ENCODE peak calls at places on chromosome 17, in seven cellular contexts. D is A549; O is substantia nigra; T is NCI-H1048; P is heart left ventricle; G is activated T-cell treated with anti-CD3 and anti-CD28 coated beads, Interleukin-2, amount 50 U/mL, for 72 hours; Z is activated CD4-positive, alpha-beta T cell treated with anti-CD3 and anti-CD28 coated beads, Interleukin-2, amount 50 U/mL, for 1 hour. F is an unnamed sample.

GRCh38 chr17:70407501-70407900 is 238.2 kb downstream of the KCNJ2 start:
- DNase-seq in D (no peak), T (no peak), P (no peak), G (no peak), O (no peak), Z (no peak), F (no peak)

GRCh38 chr17:40448213-40448638 is 5.0 kb downstream of the IGFBP4 start:
- DNase-seq in T (no peak), Z (no peak), D (no peak), P (peak; percentile 68), O (no peak), G (no peak), F (no peak)

GRCh38 chr17:45895304-45895968 is 1.1 kb downstream of the MAPT start:
- DNase-seq in T (no peak), G (peak; percentile 17), O (peak; percentile 68), P (no peak), Z (peak; percentile 17), D (peak; percentile 51), F (no peak)

GRCh38 chr17:7750321-7750821 is 32.8 kb downstream of the DNAH2 start:
- DNase-seq in D (no peak), O (no peak), P (no peak), G (no peak), T (no peak), Z (no peak), F (peak; percentile 20)

GRCh38 chr17:15342460-15342859 is 1.1 kb upstream of the TEKT3 start:
- DNase-seq in G (no peak), D (no peak), T (no peak), Z (no peak), O (no peak), P (no peak), F (no peak)

GRCh38 chr17:15247891-15248529 is 17.1 kb downstream of the PMP22 start:
- DNase-seq in G (no peak), P (no peak), T (no peak), D (peak; percentile 47), O (no peak), Z (no peak), F (peak; percentile 70)

GRCh38 chr17:61303334-61304096 is 96.1 kb upstream of the TBX2 start:
- DNase-seq in G (no peak), T (no peak), O (no peak), P (no peak), D (no peak), Z (no peak), F (no peak)

GRCh38 chr17:28473542-28473941 is at the start of gene SLC13A2:
- DNase-seq in D (no peak), Z (no peak), G (no peak), T (no peak), P (no peak), O (no peak), F (no peak)

GRCh38 chr17:81245665-81246342 is 6.7 kb downstream of the NDUFAF8 start:
- DNase-seq in D (no peak), O (no peak), Z (no peak), P (peak; percentile 66), T (no peak), G (no peak), F (no peak)

GRCh38 chr17:77388384-77389306 is 247.9 kb downstream of the SEC14L1 start:
- DNase-seq in O (no peak), G (no peak), P (no peak), Z (no peak), T (no peak), D (no peak), F (no peak)

GRCh38 chr17:56939869-56940484 is 20.9 kb downstream of the COIL start:
- DNase-seq in P (no peak), Z (no peak), G (no peak), D (peak; percentile 80), O (no peak), T (no peak), F (peak; percentile 55)

GRCh38 chr17:18258356-18259038 is at the start of gene FLII:
- DNase-seq in G (peak; percentile 59), Z (peak; percentile 53), D (peak; percentile 64), T (no peak), O (peak; percentile 91), P (peak; percentile 79), F (peak; percentile 42)

GRCh38 chr17:46212634-46213435 is 19.6 kb upstream of the KANSL1 start:
- DNase-seq in Z (peak; percentile 60), O (no peak), T (peak; percentile 55), D (peak; percentile 95), P (no peak), G (peak; percentile 48), F (peak; percentile 74)

GRCh38 chr17:67047382-67047781 is 3.0 kb downstream of the CACNG1 start:
- DNase-seq in T (no peak), P (no peak), D (no peak), O (no peak), Z (no peak), G (no peak), F (no peak)

GRCh38 chr17:64183815-64184397 is 54.0 kb upstream of the ERN1 start:
- DNase-seq in D (no peak), P (no peak), T (no peak), O (no peak), Z (no peak), G (peak; percentile 37), F (no peak)

GRCh38 chr17:32277284-32277683 is 11.7 kb downstream of the RHBDL3 start:
- DNase-seq in G (no peak), Z (no peak), O (no peak), T (no peak), P (no peak), D (no peak), F (no peak)

GRCh38 chr17:1362065-1362848 is 37.8 kb downstream of the YWHAE start:
- DNase-seq in T (no peak), Z (peak; percentile 30), P (no peak), G (peak; percentile 29), O (no peak), D (no peak), F (no peak)

GRCh38 chr17:17503566-17504130 is 7.5 kb upstream of the RASD1 start:
- DNase-seq in D (no peak), P (peak; percentile 58), Z (no peak), G (no peak), O (no peak), T (no peak), F (no peak)

GRCh38 chr17:81849457-81849856 is 10.9 kb downstream of the P4HB start:
- DNase-seq in P (no peak), D (no peak), O (no peak), Z (no peak), T (no peak), G (no peak), F (no peak)

GRCh38 chr17:12619444-12620199 is 46.1 kb upstream of the MYOCD start:
- DNase-seq in G (no peak), Z (no peak), D (no peak), P (no peak), T (no peak), O (no peak), F (no peak)

GRCh38 chr17:78723001-78723796 is 58.9 kb downstream of the CYTH1 start:
- DNase-seq in P (no peak), D (no peak), T (no peak), O (peak; percentile 94), Z (no peak), G (no peak), F (no peak)

GRCh38 chr17:2380225-2380922 is 20.5 kb downstream of the MNT start:
- DNase-seq in Z (no peak), G (no peak), T (no peak), O (no peak), P (no peak), D (no peak), F (no peak)

GRCh38 chr17:7405413-7405881 is 1.6 kb upstream of the TMEM256 start:
- DNase-seq in G (no peak), O (peak; percentile 35), T (no peak), D (no peak), P (no peak), Z (no peak), F (no peak)

GRCh38 chr17:82118815-82119380 is 20.9 kb upstream of the FASN start:
- DNase-seq in G (no peak), D (no peak), P (no peak), Z (no peak), O (no peak), T (no peak), F (peak; percentile 86)

GRCh38 chr17:50301891-50302584 is 27.8 kb downstream of the TMEM92 start:
- DNase-seq in O (no peak), Z (no peak), T (no peak), G (no peak), P (no peak), D (no peak), F (no peak)

GRCh38 chr17:75738218-75738802 is 17.1 kb downstream of the ITGB4 start:
- DNase-seq in P (no peak), Z (no peak), G (peak; percentile 73), D (no peak), O (peak; percentile 44), T (no peak), F (no peak)

F was measured in COLO829.